ENCODE peak calls at places on chromosomes 6 and 20, in seven cellular contexts. Z is lower leg skin, B is psoas muscle, P is NCI-H460, K is fibroblast of gingiva, A is non-pigmented ciliary epithelial cell, C is GOT3. J is an unnamed sample.

GRCh38 chr6:138113588-138114210 is 6.5 kb upstream of the PERP start:
- DNase-seq in B (no peak), Z (no peak), P (no peak), C (no peak), A (no peak), K (no peak), J (no peak)

GRCh38 chr6:112086744-112087135 is 542 bp downstream of the TUBE1 start:
- DNase-seq in Z (no peak), K (peak; percentile 38), A (no peak), C (no peak), P (peak; percentile 24), B (no peak), J (peak; percentile 23)

GRCh38 chr6:52284131-52284459 is 447 bp downstream of the MCM3 start:
- DNase-seq in K (no peak), Z (no peak), A (no peak), P (no peak), C (no peak), B (peak; percentile 54), J (no peak)

GRCh38 chr6:167079853-167080297 is 43.0 kb upstream of the CCR6 start:
- DNase-seq in P (no peak), Z (no peak), B (no peak), K (no peak), C (no peak), A (no peak), J (no peak)

GRCh38 chr20:57699395-57699794 is 10.4 kb downstream of the PMEPA1 start:
- DNase-seq in Z (no peak), B (no peak), P (no peak), C (no peak), A (no peak), K (no peak), J (no peak)

GRCh38 chr6:99993533-99994251 is at the start of gene MCHR2:
- DNase-seq in K (no peak), B (no peak), Z (no peak), A (no peak), C (no peak), P (no peak), J (peak; percentile 24)

GRCh38 chr6:163324928-163325784 is 89.4 kb upstream of the QKI start:
- DNase-seq in Z (peak; percentile 90), A (no peak), K (peak; percentile 6), C (no peak), P (peak; percentile 5), B (no peak), J (peak; percentile 59)

GRCh38 chr6:108544586-108544985 is 16.1 kb upstream of the FOXO3 start:
- DNase-seq in A (no peak), K (peak; percentile 95), B (no peak), C (no peak), P (no peak), Z (no peak), J (no peak)

GRCh38 chr6:1986454-1987243 is 258.8 kb downstream of the GMDS start:
- DNase-seq in C (no peak), P (no peak), Z (no peak), K (peak; percentile 52), B (no peak), A (no peak), J (no peak)

GRCh38 chr20:4956200-4956810 is 45.0 kb downstream of the SLC23A2 start:
- DNase-seq in A (no peak), K (peak; percentile 41), P (peak; percentile 46), C (no peak), B (no peak), Z (no peak), J (no peak)

GRCh38 chr20:38855356-38855755 is 49.9 kb downstream of the PPP1R16B start:
- DNase-seq in Z (no peak), C (no peak), K (peak; percentile 9), B (no peak), P (no peak), A (no peak), J (no peak)

J was measured in HuH-7.5.